ENCODE peak calls at places on chromosomes 1 and 21, in six cellular contexts. X, Q, S, K, B and W are unnamed samples.

GRCh38 chr21:29163381-29164115 is 33.1 kb downstream of the MAP3K7CL start:
- DNase-seq in X (no peak), Q (no peak), K (no peak), S (no peak), B (no peak), W (no peak)

GRCh38 chr1:226603030-226603960 is 54.7 kb downstream of the STUM start:
- DNase-seq in S (no peak), B (no peak), Q (no peak), K (peak), X (peak), W (no peak)

GRCh38 chr1:208053661-208054060 is 142.7 kb upstream of the CD34 start:
- DNase-seq in B (no peak), S (no peak), Q (no peak), K (no peak), X (no peak), W (no peak)

GRCh38 chr1:183281039-183281438 is 95.0 kb downstream of the LAMC2 start:
- DNase-seq in Q (no peak), K (no peak), B (no peak), S (no peak), X (peak), W (no peak)

GRCh38 chr21:33844104-33844889 is 71.3 kb downstream of the ATP5PO start:
- DNase-seq in X (no peak), Q (no peak), K (no peak), B (no peak), S (no peak), W (no peak)

GRCh38 chr1:201828451-201828819 is 522 bp upstream of the IPO9 start:
- DNase-seq in K (no peak), X (no peak), Q (no peak), B (no peak), S (no peak), W (no peak)

GRCh38 chr1:208235983-208236761 is 8.0 kb downstream of the PLXNA2 start:
- DNase-seq in S (no peak), B (no peak), K (no peak), X (peak), Q (no peak), W (no peak)

GRCh38 chr21:38837806-38838461 is 32.2 kb downstream of the ETS2 start:
- DNase-seq in Q (no peak), B (no peak), S (no peak), X (no peak), K (no peak), W (no peak)

GRCh38 chr1:79849388-79849787 is 842.9 kb upstream of the ADGRL4 start:
- DNase-seq in S (no peak), X (no peak), K (no peak), B (no peak), Q (no peak), W (no peak)

GRCh38 chr1:181469829-181470228 is 13.5 kb upstream of the CACNA1E start:
- DNase-seq in B (no peak), S (no peak), X (no peak), K (no peak), Q (peak), W (no peak)

GRCh38 chr21:43611598-43612369 is 47.5 kb downstream of the HSF2BP start:
- DNase-seq in K (peak), B (no peak), X (peak), S (no peak), Q (no peak), W (no peak)

GRCh38 chr1:5513891-5514515 is 478.2 kb downstream of the NPHP4 start:
- DNase-seq in K (peak), S (no peak), X (peak), B (no peak), Q (no peak), W (no peak)

GRCh38 chr1:63611231-63611630 is 18.0 kb downstream of the PGM1 start:
- DNase-seq in Q (no peak), B (no peak), S (no peak), X (no peak), K (no peak), W (no peak)

GRCh38 chr1:193884848-193885558 is 698.6 kb upstream of the B3GALT2 start:
- DNase-seq in X (no peak), K (no peak), S (no peak), Q (no peak), B (no peak), W (no peak)

GRCh38 chr1:160767417-160768294 is 28.3 kb upstream of the LY9 start:
- DNase-seq in K (no peak), X (no peak), Q (no peak), S (no peak), B (peak), W (no peak)

GRCh38 chr1:32486463-32487113 is 21.7 kb downstream of the ZBTB8B start:
- DNase-seq in X (no peak), K (no peak), B (no peak), S (no peak), Q (no peak), W (no peak)

GRCh38 chr1:170776147-170776734 is 112.3 kb downstream of the PRRX1 start:
- DNase-seq in B (no peak), X (no peak), S (no peak), K (no peak), Q (no peak), W (no peak)

GRCh38 chr1:156608981-156609380 is 7.7 kb upstream of the GPATCH4 start:
- DNase-seq in S (no peak), B (no peak), X (peak), K (peak), Q (no peak), W (no peak)

GRCh38 chr1:19414490-19414889 is 70.8 kb downstream of the CAPZB start:
- DNase-seq in B (no peak), X (no peak), K (no peak), Q (no peak), S (no peak), W (no peak)

GRCh38 chr1:244863491-244864252 is 671 bp downstream of the HNRNPU start:
- DNase-seq in Q (no peak), S (no peak), X (peak), B (peak), K (peak), W (no peak)

GRCh38 chr1:47175227-47175934 is 14.5 kb downstream of the PDZK1IP1 start:
- DNase-seq in Q (no peak), S (no peak), X (peak), B (peak), K (peak), W (peak)

GRCh38 chr1:22317231-22317919 is 134.3 kb upstream of the ZBTB40 start:
- DNase-seq in K (peak), S (no peak), B (no peak), Q (no peak), X (no peak), W (peak)

GRCh38 chr1:41851589-41851988 is 67.1 kb downstream of the HIVEP3 start:
- DNase-seq in K (peak), X (no peak), S (no peak), Q (peak), B (no peak), W (no peak)

GRCh38 chr1:22773981-22774471 is 63.4 kb downstream of the EPHB2 start:
- DNase-seq in Q (no peak), B (no peak), S (no peak), X (no peak), K (no peak), W (no peak)